ENCODE peak calls at places on chromosomes 12 and 14, in nine cellular contexts. One of them, this sample, is unnamed.

GRCh38 chr12:5554711-5555110 is 122.8 kb downstream of the NTF3 start:
- DNase-seq in M059J: peak; percentile 88
- DNase-seq in activated CD8-positive, alpha-beta T cell treated with anti-CD3 and anti-CD28 coated beads, Interleukin-2, amount 10 ng/mL, durations not matched to agents 7 days and 5 days: no peak
- DNase-seq in mesendoderm: no peak
- DNase-seq in neural crest cell: no peak
- DNase-seq in fibroblast of the conjunctiva: no peak
- DNase-seq in caudate nucleus: no peak
- DNase-seq in activated CD4-positive, alpha-beta T cell treated with anti-CD3 and anti-CD28 coated beads, Interleukin-2, amount 50 U/mL, for 24 hours: no peak
- DNase-seq in NCI-H460: no peak
- DNase-seq in this sample: no peak

GRCh38 chr12:45634273-45634917 is 95.1 kb upstream of the ARID2 start:
- DNase-seq in M059J: no peak
- DNase-seq in activated CD8-positive, alpha-beta T cell treated with anti-CD3 and anti-CD28 coated beads, Interleukin-2, amount 10 ng/mL, durations not matched to agents 7 days and 5 days: no peak
- DNase-seq in mesendoderm: no peak
- DNase-seq in neural crest cell: no peak
- DNase-seq in fibroblast of the conjunctiva: no peak
- DNase-seq in caudate nucleus: no peak
- DNase-seq in activated CD4-positive, alpha-beta T cell treated with anti-CD3 and anti-CD28 coated beads, Interleukin-2, amount 50 U/mL, for 24 hours: no peak
- DNase-seq in NCI-H460: no peak
- DNase-seq in this sample: no peak

GRCh38 chr12:111942557-111942956 is 70.4 kb downstream of the TMEM116 start:
- DNase-seq in M059J: peak; percentile 71
- DNase-seq in activated CD8-positive, alpha-beta T cell treated with anti-CD3 and anti-CD28 coated beads, Interleukin-2, amount 10 ng/mL, durations not matched to agents 7 days and 5 days: no peak
- DNase-seq in mesendoderm: no peak
- DNase-seq in neural crest cell: no peak
- DNase-seq in fibroblast of the conjunctiva: peak; percentile 52
- DNase-seq in caudate nucleus: no peak
- DNase-seq in activated CD4-positive, alpha-beta T cell treated with anti-CD3 and anti-CD28 coated beads, Interleukin-2, amount 50 U/mL, for 24 hours: no peak
- DNase-seq in NCI-H460: no peak
- DNase-seq in this sample: no peak

GRCh38 chr14:92906420-92906819 is 16.5 kb upstream of the CHGA start:
- DNase-seq in M059J: no peak
- DNase-seq in activated CD8-positive, alpha-beta T cell treated with anti-CD3 and anti-CD28 coated beads, Interleukin-2, amount 10 ng/mL, durations not matched to agents 7 days and 5 days: no peak
- DNase-seq in mesendoderm: no peak
- DNase-seq in neural crest cell: no peak
- DNase-seq in fibroblast of the conjunctiva: no peak
- DNase-seq in caudate nucleus: no peak
- DNase-seq in activated CD4-positive, alpha-beta T cell treated with anti-CD3 and anti-CD28 coated beads, Interleukin-2, amount 50 U/mL, for 24 hours: no peak
- DNase-seq in NCI-H460: no peak
- DNase-seq in this sample: no peak

GRCh38 chr12:78863482-78864427 is 819 bp upstream of the SYT1 start:
- DNase-seq in M059J: peak; percentile 62
- DNase-seq in activated CD8-positive, alpha-beta T cell treated with anti-CD3 and anti-CD28 coated beads, Interleukin-2, amount 10 ng/mL, durations not matched to agents 7 days and 5 days: no peak
- DNase-seq in mesendoderm: peak; percentile 91
- DNase-seq in neural crest cell: peak; percentile 24
- DNase-seq in fibroblast of the conjunctiva: peak; percentile 12
- DNase-seq in caudate nucleus: peak; percentile 46
- DNase-seq in activated CD4-positive, alpha-beta T cell treated with anti-CD3 and anti-CD28 coated beads, Interleukin-2, amount 50 U/mL, for 24 hours: no peak
- DNase-seq in NCI-H460: peak; percentile 39
- DNase-seq in this sample: no peak

GRCh38 chr14:92638266-92638665 is 110.2 kb downstream of the LGMN start:
- DNase-seq in M059J: no peak
- DNase-seq in activated CD8-positive, alpha-beta T cell treated with anti-CD3 and anti-CD28 coated beads, Interleukin-2, amount 10 ng/mL, durations not matched to agents 7 days and 5 days: no peak
- DNase-seq in mesendoderm: no peak
- DNase-seq in neural crest cell: no peak
- DNase-seq in fibroblast of the conjunctiva: no peak
- DNase-seq in caudate nucleus: no peak
- DNase-seq in activated CD4-positive, alpha-beta T cell treated with anti-CD3 and anti-CD28 coated beads, Interleukin-2, amount 50 U/mL, for 24 hours: no peak
- DNase-seq in NCI-H460: no peak
- DNase-seq in this sample: no peak

GRCh38 chr12:54159140-54159539 is 29.6 kb downstream of the SMUG1 start:
- DNase-seq in M059J: no peak
- DNase-seq in activated CD8-positive, alpha-beta T cell treated with anti-CD3 and anti-CD28 coated beads, Interleukin-2, amount 10 ng/mL, durations not matched to agents 7 days and 5 days: no peak
- DNase-seq in mesendoderm: peak; percentile 86
- DNase-seq in neural crest cell: peak; percentile 27
- DNase-seq in fibroblast of the conjunctiva: no peak
- DNase-seq in caudate nucleus: peak; percentile 22
- DNase-seq in activated CD4-positive, alpha-beta T cell treated with anti-CD3 and anti-CD28 coated beads, Interleukin-2, amount 50 U/mL, for 24 hours: no peak
- DNase-seq in NCI-H460: no peak
- DNase-seq in this sample: peak; percentile 8

GRCh38 chr12:57263096-57263495 is 12.1 kb upstream of the STAC3 start:
- DNase-seq in M059J: no peak
- DNase-seq in activated CD8-positive, alpha-beta T cell treated with anti-CD3 and anti-CD28 coated beads, Interleukin-2, amount 10 ng/mL, durations not matched to agents 7 days and 5 days: no peak
- DNase-seq in mesendoderm: no peak
- DNase-seq in neural crest cell: no peak
- DNase-seq in fibroblast of the conjunctiva: no peak
- DNase-seq in caudate nucleus: no peak
- DNase-seq in activated CD4-positive, alpha-beta T cell treated with anti-CD3 and anti-CD28 coated beads, Interleukin-2, amount 50 U/mL, for 24 hours: no peak
- DNase-seq in NCI-H460: no peak
- DNase-seq in this sample: no peak

GRCh38 chr12:67137256-67137655 is 131.9 kb upstream of the CAND1 start:
- DNase-seq in M059J: peak; percentile 10
- DNase-seq in activated CD8-positive, alpha-beta T cell treated with anti-CD3 and anti-CD28 coated beads, Interleukin-2, amount 10 ng/mL, durations not matched to agents 7 days and 5 days: no peak
- DNase-seq in mesendoderm: no peak
- DNase-seq in neural crest cell: no peak
- DNase-seq in fibroblast of the conjunctiva: no peak
- DNase-seq in caudate nucleus: no peak
- DNase-seq in activated CD4-positive, alpha-beta T cell treated with anti-CD3 and anti-CD28 coated beads, Interleukin-2, amount 50 U/mL, for 24 hours: no peak
- DNase-seq in NCI-H460: peak; percentile 7
- DNase-seq in this sample: no peak

GRCh38 chr12:82688035-82688501 is 1.4 kb downstream of the TMTC2 start:
- DNase-seq in M059J: peak; percentile 1
- DNase-seq in activated CD8-positive, alpha-beta T cell treated with anti-CD3 and anti-CD28 coated beads, Interleukin-2, amount 10 ng/mL, durations not matched to agents 7 days and 5 days: no peak
- DNase-seq in mesendoderm: no peak
- DNase-seq in neural crest cell: no peak
- DNase-seq in fibroblast of the conjunctiva: no peak
- DNase-seq in caudate nucleus: no peak
- DNase-seq in activated CD4-positive, alpha-beta T cell treated with anti-CD3 and anti-CD28 coated beads, Interleukin-2, amount 50 U/mL, for 24 hours: no peak
- DNase-seq in NCI-H460: no peak
- DNase-seq in this sample: no peak

This sample was measured in stimulated activated CD4-positive, alpha-beta T cell treated with anti-CD3 and anti-CD28 coated beads, Interleukin-12 subunit alpha, Interleukin-12 subunit beta, amount 100 ng/mL, for 24 hours.